ENCODE peak calls at places on chromosomes 7 and 10, in nine cellular contexts. One of them, this sample, is unnamed. For H3K4me1, the result is how much of the 10 kb centered on the place peaks cover.

GRCh38 chr10:55813451-55814170 is 547.4 kb downstream of the ZWINT start:
- DNase-seq in adipocyte: no peak
- DNase-seq in CD8-positive, alpha-beta memory T cell: no peak
- DNase-seq in gastrocnemius medialis: no peak
- DNase-seq in neuronal stem cell: no peak
- DNase-seq in Peyer's patch: no peak
- DNase-seq in colonic mucosa: no peak
- DNase-seq in prostate gland: no peak
- DNase-seq in adrenal gland: no peak
- DNase-seq in this sample: no peak

GRCh38 chr7:11341285-11341944 is 367.7 kb downstream of the PHF14 start:
- DNase-seq in prostate gland: peak
- DNase-seq in CD8-positive, alpha-beta memory T cell: no peak
- DNase-seq in adipocyte: peak
- DNase-seq in adrenal gland: no peak
- DNase-seq in Peyer's patch: no peak
- DNase-seq in colonic mucosa: no peak
- DNase-seq in neuronal stem cell: no peak
- DNase-seq in gastrocnemius medialis: no peak
- DNase-seq in this sample: no peak

GRCh38 chr7:11473220-11473619 is 358.8 kb downstream of the THSD7A start:
- DNase-seq in colonic mucosa: no peak
- DNase-seq in adrenal gland: no peak
- DNase-seq in adipocyte: no peak
- DNase-seq in prostate gland: no peak
- DNase-seq in gastrocnemius medialis: no peak
- DNase-seq in Peyer's patch: no peak
- DNase-seq in CD8-positive, alpha-beta memory T cell: no peak
- DNase-seq in neuronal stem cell: no peak
- DNase-seq in this sample: no peak

GRCh38 chr7:1274121-1274875 is 41.6 kb downstream of the UNCX start:
- DNase-seq in colonic mucosa: no peak
- DNase-seq in prostate gland: no peak
- DNase-seq in gastrocnemius medialis: no peak
- DNase-seq in Peyer's patch: no peak
- DNase-seq in adipocyte: no peak
- DNase-seq in neuronal stem cell: no peak
- DNase-seq in adrenal gland: no peak
- DNase-seq in CD8-positive, alpha-beta memory T cell: no peak
- DNase-seq in this sample: no peak

GRCh38 chr7:131897016-131897789 is 340.8 kb upstream of the PODXL start:
- DNase-seq in gastrocnemius medialis: no peak
- DNase-seq in Peyer's patch: no peak
- DNase-seq in CD8-positive, alpha-beta memory T cell: no peak
- DNase-seq in prostate gland: no peak
- DNase-seq in adipocyte: peak
- DNase-seq in adrenal gland: no peak
- DNase-seq in neuronal stem cell: no peak
- DNase-seq in colonic mucosa: peak
- DNase-seq in this sample: no peak

GRCh38 chr10:45580371-45580770 is 92.2 kb downstream of the ZFAND4 start:
- DNase-seq in neuronal stem cell: no peak
- DNase-seq in Peyer's patch: no peak
- DNase-seq in prostate gland: no peak
- DNase-seq in adipocyte: no peak
- DNase-seq in gastrocnemius medialis: no peak
- DNase-seq in adrenal gland: no peak
- DNase-seq in colonic mucosa: no peak
- DNase-seq in CD8-positive, alpha-beta memory T cell: no peak
- DNase-seq in this sample: no peak

GRCh38 chr7:140475747-140476333 is 3.5 kb downstream of the MKRN1 start:
- DNase-seq in colonic mucosa: peak
- DNase-seq in neuronal stem cell: no peak
- DNase-seq in Peyer's patch: peak
- DNase-seq in adrenal gland: peak
- DNase-seq in gastrocnemius medialis: no peak
- DNase-seq in adipocyte: peak
- DNase-seq in CD8-positive, alpha-beta memory T cell: peak
- DNase-seq in prostate gland: peak
- DNase-seq in this sample: no peak

GRCh38 chr7:130884437-130885417 is 150.7 kb upstream of the KLF14 start:
- DNase-seq in gastrocnemius medialis: no peak
- DNase-seq in colonic mucosa: peak
- DNase-seq in adipocyte: peak
- DNase-seq in prostate gland: no peak
- DNase-seq in neuronal stem cell: no peak
- DNase-seq in CD8-positive, alpha-beta memory T cell: no peak
- DNase-seq in adrenal gland: no peak
- DNase-seq in Peyer's patch: no peak
- DNase-seq in this sample: no peak

GRCh38 chr7:69208848-69209247 is 389.4 kb upstream of the AUTS2 start:
- DNase-seq in neuronal stem cell: no peak
- DNase-seq in gastrocnemius medialis: no peak
- DNase-seq in adipocyte: no peak
- DNase-seq in CD8-positive, alpha-beta memory T cell: no peak
- DNase-seq in Peyer's patch: no peak
- DNase-seq in adrenal gland: no peak
- DNase-seq in prostate gland: no peak
- DNase-seq in colonic mucosa: no peak
- DNase-seq in this sample: no peak

GRCh38 chr7:69199661-69200060 is 398.6 kb upstream of the AUTS2 start:
- DNase-seq in CD8-positive, alpha-beta memory T cell: no peak
- DNase-seq in adrenal gland: no peak
- DNase-seq in colonic mucosa: no peak
- DNase-seq in neuronal stem cell: no peak
- DNase-seq in gastrocnemius medialis: no peak
- DNase-seq in Peyer's patch: no peak
- DNase-seq in adipocyte: no peak
- DNase-seq in prostate gland: no peak
- DNase-seq in this sample: no peak

GRCh38 chr7:69205576-69205975 is 392.7 kb upstream of the AUTS2 start:
- DNase-seq in gastrocnemius medialis: no peak
- DNase-seq in colonic mucosa: no peak
- DNase-seq in adrenal gland: no peak
- DNase-seq in CD8-positive, alpha-beta memory T cell: no peak
- DNase-seq in Peyer's patch: no peak
- DNase-seq in neuronal stem cell: no peak
- DNase-seq in prostate gland: no peak
- DNase-seq in adipocyte: no peak
- DNase-seq in this sample: no peak

GRCh38 chr7:69199048-69199447 is 399.2 kb upstream of the AUTS2 start:
- DNase-seq in Peyer's patch: no peak
- DNase-seq in prostate gland: no peak
- DNase-seq in colonic mucosa: no peak
- DNase-seq in gastrocnemius medialis: no peak
- DNase-seq in adipocyte: no peak
- DNase-seq in adrenal gland: no peak
- DNase-seq in CD8-positive, alpha-beta memory T cell: no peak
- DNase-seq in neuronal stem cell: no peak
- DNase-seq in this sample: no peak

DNA sequence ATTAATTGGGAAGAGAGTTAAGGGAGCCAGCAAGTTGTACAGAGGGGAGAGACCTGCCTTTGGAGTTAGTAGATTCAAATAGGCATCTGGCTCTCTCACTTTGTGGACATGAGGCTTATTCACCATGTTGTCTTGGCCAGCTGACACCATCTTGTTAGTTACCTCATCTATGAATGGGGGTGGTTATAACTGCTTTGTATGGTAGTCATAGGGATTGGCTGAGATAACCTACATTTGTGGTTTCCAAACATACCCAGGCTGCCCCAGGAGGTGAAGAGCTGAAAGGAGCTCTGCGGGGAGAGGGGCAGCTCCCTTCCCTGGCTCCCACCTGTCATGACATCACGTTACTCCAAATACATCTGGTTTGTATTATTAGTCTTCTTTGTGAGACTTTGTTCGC is 393.3 kb upstream of the AUTS2 start:
- DNase-seq in gastrocnemius medialis: no peak
- DNase-seq in prostate gland: no peak
- DNase-seq in neuronal stem cell: no peak
- DNase-seq in Peyer's patch: no peak
- DNase-seq in CD8-positive, alpha-beta memory T cell: no peak
- DNase-seq in colonic mucosa: no peak
- DNase-seq in adipocyte: no peak
- DNase-seq in adrenal gland: no peak
- DNase-seq in this sample: no peak
- H3K4me1 ChIP-seq in gastrocnemius medialis: under half
- H3K4me1 ChIP-seq in prostate gland: under half
- H3K4me1 ChIP-seq in neuronal stem cell: under half
- H3K4me1 ChIP-seq in Peyer's patch: under half
- H3K4me1 ChIP-seq in CD8-positive, alpha-beta memory T cell: under half
- H3K4me1 ChIP-seq in colonic mucosa: under half
- H3K4me1 ChIP-seq in adipocyte: under half
- H3K4me1 ChIP-seq in adrenal gland: under half
- H3K4me1 ChIP-seq in this sample: under half

GRCh38 chr10:24645784-24646183 is 77.9 kb downstream of the ARHGAP21 start:
- DNase-seq in CD8-positive, alpha-beta memory T cell: no peak
- DNase-seq in colonic mucosa: no peak
- DNase-seq in adipocyte: peak
- DNase-seq in gastrocnemius medialis: no peak
- DNase-seq in Peyer's patch: no peak
- DNase-seq in adrenal gland: no peak
- DNase-seq in prostate gland: no peak
- DNase-seq in neuronal stem cell: no peak
- DNase-seq in this sample: no peak

GRCh38 chr10:24645022-24645421 is 78.7 kb downstream of the ARHGAP21 start:
- DNase-seq in neuronal stem cell: no peak
- DNase-seq in adrenal gland: no peak
- DNase-seq in gastrocnemius medialis: no peak
- DNase-seq in Peyer's patch: no peak
- DNase-seq in prostate gland: no peak
- DNase-seq in colonic mucosa: no peak
- DNase-seq in CD8-positive, alpha-beta memory T cell: no peak
- DNase-seq in adipocyte: no peak
- DNase-seq in this sample: no peak

GRCh38 chr10:24642921-24643678 is 80.6 kb downstream of the ARHGAP21 start:
- DNase-seq in Peyer's patch: no peak
- DNase-seq in gastrocnemius medialis: no peak
- DNase-seq in adrenal gland: no peak
- DNase-seq in CD8-positive, alpha-beta memory T cell: no peak
- DNase-seq in colonic mucosa: peak
- DNase-seq in neuronal stem cell: no peak
- DNase-seq in adipocyte: peak
- DNase-seq in prostate gland: peak
- DNase-seq in this sample: no peak

GRCh38 chr10:24639124-24639523 is 84.6 kb downstream of the ARHGAP21 start:
- DNase-seq in adipocyte: no peak
- DNase-seq in prostate gland: no peak
- DNase-seq in adrenal gland: no peak
- DNase-seq in neuronal stem cell: no peak
- DNase-seq in colonic mucosa: no peak
- DNase-seq in gastrocnemius medialis: no peak
- DNase-seq in Peyer's patch: no peak
- DNase-seq in CD8-positive, alpha-beta memory T cell: no peak
- DNase-seq in this sample: no peak

DNA sequence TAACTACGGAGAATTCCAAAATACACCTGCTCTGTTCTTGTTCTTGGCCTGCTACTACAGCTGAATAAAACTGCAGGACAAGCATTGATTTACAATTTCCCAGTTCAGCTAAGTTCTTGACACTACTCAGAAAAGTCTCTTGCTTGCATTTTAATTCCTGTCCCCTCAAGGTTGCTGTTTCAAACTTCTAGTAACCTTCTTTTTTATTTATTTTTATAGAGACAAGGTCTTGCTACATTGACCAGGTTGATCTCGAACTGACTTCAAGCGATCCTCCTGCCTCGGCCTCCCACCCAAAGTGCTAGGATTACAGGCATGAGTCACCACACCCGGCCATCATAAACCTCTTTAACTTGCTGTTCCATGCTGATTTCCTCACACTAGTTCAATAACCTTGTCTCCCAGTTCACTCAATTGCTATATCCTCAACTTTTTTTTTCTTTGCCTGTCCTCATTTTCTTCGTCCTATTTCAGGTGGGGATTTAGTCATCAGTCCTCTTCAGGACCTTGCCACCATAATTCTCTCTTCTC is 79.9 kb downstream of the ARHGAP21 start:
- DNase-seq in Peyer's patch: no peak
- DNase-seq in CD8-positive, alpha-beta memory T cell: no peak
- DNase-seq in colonic mucosa: peak
- DNase-seq in adrenal gland: no peak
- DNase-seq in gastrocnemius medialis: no peak
- DNase-seq in prostate gland: no peak
- DNase-seq in adipocyte: no peak
- DNase-seq in neuronal stem cell: no peak
- DNase-seq in this sample: no peak
- H3K4me1 ChIP-seq in Peyer's patch: under half
- H3K4me1 ChIP-seq in CD8-positive, alpha-beta memory T cell: under half
- H3K4me1 ChIP-seq in colonic mucosa: under half
- H3K4me1 ChIP-seq in adrenal gland: under half
- H3K4me1 ChIP-seq in gastrocnemius medialis: under half
- H3K4me1 ChIP-seq in prostate gland: under half
- H3K4me1 ChIP-seq in adipocyte: under half
- H3K4me1 ChIP-seq in neuronal stem cell: under half
- H3K4me1 ChIP-seq in this sample: under half

GRCh38 chr10:6174201-6174874 is 28.4 kb upstream of the PFKFB3 start:
- DNase-seq in Peyer's patch: no peak
- DNase-seq in gastrocnemius medialis: peak
- DNase-seq in neuronal stem cell: no peak
- DNase-seq in CD8-positive, alpha-beta memory T cell: no peak
- DNase-seq in adipocyte: no peak
- DNase-seq in prostate gland: no peak
- DNase-seq in adrenal gland: no peak
- DNase-seq in colonic mucosa: no peak
- DNase-seq in this sample: no peak

GRCh38 chr10:6170638-6171037 is 32.1 kb upstream of the PFKFB3 start:
- DNase-seq in Peyer's patch: no peak
- DNase-seq in CD8-positive, alpha-beta memory T cell: no peak
- DNase-seq in adrenal gland: no peak
- DNase-seq in adipocyte: no peak
- DNase-seq in prostate gland: no peak
- DNase-seq in colonic mucosa: peak
- DNase-seq in gastrocnemius medialis: no peak
- DNase-seq in neuronal stem cell: no peak
- DNase-seq in this sample: no peak

GRCh38 chr10:6175329-6176055 is 27.2 kb upstream of the PFKFB3 start:
- DNase-seq in Peyer's patch: no peak
- DNase-seq in adipocyte: no peak
- DNase-seq in neuronal stem cell: no peak
- DNase-seq in CD8-positive, alpha-beta memory T cell: no peak
- DNase-seq in gastrocnemius medialis: peak
- DNase-seq in adrenal gland: no peak
- DNase-seq in prostate gland: no peak
- DNase-seq in colonic mucosa: no peak
- DNase-seq in this sample: no peak

GRCh38 chr10:6173203-6173602 is 29.5 kb upstream of the PFKFB3 start:
- DNase-seq in neuronal stem cell: no peak
- DNase-seq in adrenal gland: no peak
- DNase-seq in Peyer's patch: peak
- DNase-seq in colonic mucosa: no peak
- DNase-seq in gastrocnemius medialis: peak
- DNase-seq in prostate gland: no peak
- DNase-seq in CD8-positive, alpha-beta memory T cell: peak
- DNase-seq in adipocyte: no peak
- DNase-seq in this sample: no peak

DNA sequence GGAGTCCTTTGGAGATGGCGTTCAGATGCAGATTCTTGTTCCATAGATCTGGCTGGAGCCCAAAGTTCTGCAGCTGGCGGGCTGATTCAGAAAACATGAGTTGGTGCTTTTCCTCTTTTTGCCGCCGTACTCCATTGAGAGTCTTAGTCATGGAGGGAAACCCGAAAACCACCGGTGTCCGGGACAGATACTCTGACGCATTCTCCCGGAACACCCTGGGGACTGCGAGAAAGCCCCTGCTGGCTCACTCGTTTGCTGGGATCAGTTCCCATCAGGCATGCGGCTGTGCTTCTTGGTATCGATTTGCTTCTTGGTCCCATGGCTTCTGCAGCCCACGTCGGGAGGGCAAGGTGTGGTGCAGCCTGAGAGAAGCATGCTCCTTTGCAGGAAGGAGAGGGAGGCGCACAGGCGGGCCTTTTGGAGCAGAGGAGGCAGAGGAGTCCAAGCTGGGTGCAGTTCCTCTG is 30.8 kb upstream of the PFKFB3 start:
- DNase-seq in neuronal stem cell: no peak
- DNase-seq in prostate gland: no peak
- DNase-seq in colonic mucosa: peak
- DNase-seq in Peyer's patch: peak
- DNase-seq in adrenal gland: no peak
- DNase-seq in gastrocnemius medialis: peak
- DNase-seq in CD8-positive, alpha-beta memory T cell: no peak
- DNase-seq in adipocyte: no peak
- DNase-seq in this sample: no peak
- H3K4me1 ChIP-seq in neuronal stem cell: under half
- H3K4me1 ChIP-seq in prostate gland: under half
- H3K4me1 ChIP-seq in colonic mucosa: under half
- H3K4me1 ChIP-seq in Peyer's patch: under half
- H3K4me1 ChIP-seq in adrenal gland: under half
- H3K4me1 ChIP-seq in gastrocnemius medialis: half or more
- H3K4me1 ChIP-seq in CD8-positive, alpha-beta memory T cell: half or more
- H3K4me1 ChIP-seq in adipocyte: under half
- H3K4me1 ChIP-seq in this sample: under half

DNA sequence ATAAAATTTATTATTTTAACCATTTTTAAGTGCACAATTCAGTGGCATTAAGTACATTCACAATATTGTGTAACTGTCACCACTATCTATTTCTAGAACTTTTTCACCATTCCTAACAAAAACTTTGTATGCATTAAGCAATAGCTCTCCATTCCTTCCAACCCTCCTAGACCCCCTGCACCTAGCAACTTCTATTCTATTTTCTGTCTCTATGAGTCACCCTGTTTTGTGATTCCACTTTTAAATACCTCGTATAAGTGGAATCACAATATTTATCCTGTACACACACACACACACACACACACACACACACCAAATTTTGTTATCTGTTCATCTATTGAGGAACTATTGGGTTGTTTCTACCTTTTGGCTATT is 89.2 kb downstream of the ARID5B start:
- DNase-seq in adrenal gland: no peak
- DNase-seq in neuronal stem cell: no peak
- DNase-seq in adipocyte: no peak
- DNase-seq in Peyer's patch: no peak
- DNase-seq in CD8-positive, alpha-beta memory T cell: no peak
- DNase-seq in gastrocnemius medialis: no peak
- DNase-seq in colonic mucosa: no peak
- DNase-seq in prostate gland: no peak
- DNase-seq in this sample: no peak
- H3K4me1 ChIP-seq in adrenal gland: under half
- H3K4me1 ChIP-seq in neuronal stem cell: under half
- H3K4me1 ChIP-seq in adipocyte: half or more
- H3K4me1 ChIP-seq in Peyer's patch: under half
- H3K4me1 ChIP-seq in CD8-positive, alpha-beta memory T cell: half or more
- H3K4me1 ChIP-seq in gastrocnemius medialis: under half
- H3K4me1 ChIP-seq in colonic mucosa: under half
- H3K4me1 ChIP-seq in prostate gland: under half
- H3K4me1 ChIP-seq in this sample: under half

This sample was measured in esophagus squamous epithelium.